ENCODE peak calls at places on chromosomes 4 and X, in four cellular contexts. M is pancreas; X is naive thymus-derived CD8-positive, alpha-beta T cell; Q is Ammon's horn. F is an unnamed sample.
A peak's percentile ranks its signal among the peaks of the same experiment; 100 is the strongest.

GRCh38 chr4:80184791-80185756 is 12.2 kb upstream of the PRDM8 start:
- DNase-seq in M (no peak), X (no peak), Q (no peak), F (peak; percentile 37)

GRCh38 chr4:137213372-137214173 is 318.7 kb downstream of the PCDH18 start:
- DNase-seq in M (no peak), X (no peak), Q (no peak), F (peak; percentile 60)

GRCh38 chrX:68196939-68197791 is 236.1 kb downstream of the OPHN1 start:
- DNase-seq in M (no peak), X (no peak), Q (peak; percentile 60), F (peak; percentile 43)

GRCh38 chr4:6074723-6075122 is 56.5 kb upstream of the C4orf50 start:
- DNase-seq in M (no peak), X (no peak), Q (peak; percentile 74), F (no peak)

GRCh38 chrX:96621811-96622210 is 62.8 kb upstream of the DIAPH2 start:
- DNase-seq in M (no peak), X (no peak), Q (no peak), F (peak; percentile 3)

GRCh38 chr4:16466581-16466980 is 240.3 kb upstream of the TAPT1 start:
- DNase-seq in M (no peak), X (no peak), Q (no peak), F (no peak)

GRCh38 chr4:86174496-86174895 is 185.4 kb downstream of the MAPK10 start:
- DNase-seq in M (no peak), X (no peak), Q (no peak), F (no peak)

GRCh38 chr4:84966382-84967291 is at the start of gene WDFY3:
- DNase-seq in M (peak; percentile 80), X (no peak), Q (peak; percentile 97), F (peak; percentile 89)

GRCh38 chrX:123803331-123803983 is 56.4 kb upstream of the XIAP start:
- DNase-seq in M (no peak), X (peak; percentile 26), Q (no peak), F (peak; percentile 61)

GRCh38 chrX:131762802-131763234 is 218.9 kb downstream of the OR13H1 start:
- DNase-seq in M (no peak), X (no peak), Q (no peak), F (peak; percentile 86)

GRCh38 chrX:134760671-134761070 is 102.4 kb upstream of the PLAC1 start:
- DNase-seq in M (no peak), X (no peak), Q (no peak), F (no peak)

GRCh38 chr4:143185253-143186107 is 763 bp downstream of the USP38 start:
- DNase-seq in M (peak; percentile 66), X (no peak), Q (peak; percentile 17), F (no peak)

GRCh38 chr4:20982544-20982943 is 282.3 kb downstream of the PACRGL start:
- DNase-seq in M (no peak), X (no peak), Q (no peak), F (no peak)

GRCh38 chr4:154416183-154416543 is 75.4 kb downstream of the DCHS2 start:
- DNase-seq in M (no peak), X (no peak), Q (peak; percentile 28), F (peak; percentile 12)

GRCh38 chr4:53196872-53197759 is 168.7 kb downstream of the SCFD2 start:
- DNase-seq in M (no peak), X (no peak), Q (peak; percentile 80), F (peak; percentile 94)

GRCh38 chrX:29788991-29789699 is 426.2 kb upstream of the MAGEB2 start:
- DNase-seq in M (no peak), X (no peak), Q (no peak), F (no peak)

GRCh38 chr4:104519588-104519987 is 24.9 kb upstream of the CXXC4 start:
- DNase-seq in M (no peak), X (no peak), Q (no peak), F (peak; percentile 4)

F was measured in fibroblast of villous mesenchyme.